ENCODE peak calls at places on chromosomes 3 and 15, in seven cellular contexts. One of them, this sample, is unnamed.

GRCh38 chr3:66039590-66039887 is 821 bp upstream of the MAGI1 start:
- DNase-seq in NCI-H1417: no peak
- DNase-seq in Right ventricle myocardium superior: peak
- DNase-seq in LHCN-M2: peak
- DNase-seq in AG04449: no peak
- DNase-seq in AG04450: no peak
- DNase-seq in heart left ventricle: peak
- DNase-seq in this sample: no peak

GRCh38 chr3:124843496-124843895 is 43.7 kb downstream of the ITGB5 start:
- DNase-seq in LHCN-M2: no peak
- DNase-seq in AG04449: no peak
- DNase-seq in Right ventricle myocardium superior: no peak
- DNase-seq in NCI-H1417: no peak
- DNase-seq in AG04450: no peak
- DNase-seq in heart left ventricle: no peak
- DNase-seq in this sample: no peak

GRCh38 chr3:25915673-25916072 is 125.8 kb downstream of the OXSM start:
- DNase-seq in LHCN-M2: no peak
- DNase-seq in heart left ventricle: no peak
- DNase-seq in AG04450: no peak
- DNase-seq in AG04449: no peak
- DNase-seq in Right ventricle myocardium superior: no peak
- DNase-seq in NCI-H1417: no peak
- DNase-seq in this sample: no peak

GRCh38 chr15:84598993-84599392 is 1.8 kb upstream of the ZSCAN2 start:
- DNase-seq in Right ventricle myocardium superior: no peak
- DNase-seq in AG04449: no peak
- DNase-seq in heart left ventricle: no peak
- DNase-seq in LHCN-M2: peak
- DNase-seq in AG04450: peak
- DNase-seq in NCI-H1417: no peak
- DNase-seq in this sample: no peak

GRCh38 chr3:111963424-111963823 is 15.4 kb upstream of the ABHD10 start:
- DNase-seq in AG04450: no peak
- DNase-seq in NCI-H1417: no peak
- DNase-seq in Right ventricle myocardium superior: no peak
- DNase-seq in AG04449: peak
- DNase-seq in LHCN-M2: peak
- DNase-seq in heart left ventricle: no peak
- DNase-seq in this sample: no peak

GRCh38 chr3:66554178-66554577 is 53.4 kb upstream of the LRIG1 start:
- DNase-seq in LHCN-M2: peak
- DNase-seq in heart left ventricle: no peak
- DNase-seq in NCI-H1417: no peak
- DNase-seq in AG04450: peak
- DNase-seq in Right ventricle myocardium superior: no peak
- DNase-seq in AG04449: peak
- DNase-seq in this sample: no peak

GRCh38 chr3:127628788-127629456 is at the start of gene PODXL2:
- DNase-seq in LHCN-M2: peak
- DNase-seq in AG04449: no peak
- DNase-seq in NCI-H1417: peak
- DNase-seq in AG04450: no peak
- DNase-seq in Right ventricle myocardium superior: peak
- DNase-seq in heart left ventricle: peak
- DNase-seq in this sample: no peak

GRCh38 chr3:159740054-159740453 is 248.6 kb upstream of the IL12A start:
- DNase-seq in NCI-H1417: no peak
- DNase-seq in heart left ventricle: no peak
- DNase-seq in AG04450: no peak
- DNase-seq in AG04449: no peak
- DNase-seq in LHCN-M2: no peak
- DNase-seq in Right ventricle myocardium superior: no peak
- DNase-seq in this sample: no peak

GRCh38 chr3:156668073-156668763 is 6.2 kb upstream of the TIPARP start:
- DNase-seq in Right ventricle myocardium superior: no peak
- DNase-seq in heart left ventricle: no peak
- DNase-seq in AG04450: no peak
- DNase-seq in LHCN-M2: no peak
- DNase-seq in NCI-H1417: peak
- DNase-seq in AG04449: no peak
- DNase-seq in this sample: no peak

GRCh38 chr3:128619146-128619890 is 31.3 kb downstream of the RPN1 start:
- DNase-seq in NCI-H1417: no peak
- DNase-seq in AG04449: peak
- DNase-seq in heart left ventricle: no peak
- DNase-seq in Right ventricle myocardium superior: no peak
- DNase-seq in AG04450: peak
- DNase-seq in LHCN-M2: peak
- DNase-seq in this sample: peak

GRCh38 chr3:24763421-24763820 is 268.8 kb upstream of the THRB start:
- DNase-seq in AG04449: no peak
- DNase-seq in LHCN-M2: peak
- DNase-seq in NCI-H1417: no peak
- DNase-seq in Right ventricle myocardium superior: no peak
- DNase-seq in heart left ventricle: no peak
- DNase-seq in AG04450: no peak
- DNase-seq in this sample: no peak

GRCh38 chr3:141646760-141647561 is 91.1 kb upstream of the RNF7 start:
- DNase-seq in AG04450: no peak
- DNase-seq in heart left ventricle: peak
- DNase-seq in Right ventricle myocardium superior: no peak
- DNase-seq in LHCN-M2: peak
- DNase-seq in NCI-H1417: peak
- DNase-seq in AG04449: no peak
- DNase-seq in this sample: no peak

GRCh38 chr3:4805662-4806061 is 173.6 kb upstream of the BHLHE40 start:
- DNase-seq in heart left ventricle: no peak
- DNase-seq in LHCN-M2: no peak
- DNase-seq in AG04449: no peak
- DNase-seq in AG04450: no peak
- DNase-seq in Right ventricle myocardium superior: no peak
- DNase-seq in NCI-H1417: no peak
- DNase-seq in this sample: peak

GRCh38 chr3:169264711-169265110 is 398.8 kb downstream of the MECOM start:
- DNase-seq in LHCN-M2: peak
- DNase-seq in Right ventricle myocardium superior: peak
- DNase-seq in AG04449: no peak
- DNase-seq in heart left ventricle: peak
- DNase-seq in AG04450: no peak
- DNase-seq in NCI-H1417: peak
- DNase-seq in this sample: no peak

GRCh38 chr3:129908417-129908816 is 14.9 kb upstream of the TMCC1 start:
- DNase-seq in AG04449: no peak
- DNase-seq in AG04450: no peak
- DNase-seq in heart left ventricle: no peak
- DNase-seq in Right ventricle myocardium superior: no peak
- DNase-seq in NCI-H1417: no peak
- DNase-seq in LHCN-M2: no peak
- DNase-seq in this sample: no peak

GRCh38 chr3:27939940-27940339 is 217.8 kb upstream of the EOMES start:
- DNase-seq in AG04450: no peak
- DNase-seq in NCI-H1417: no peak
- DNase-seq in AG04449: no peak
- DNase-seq in heart left ventricle: no peak
- DNase-seq in Right ventricle myocardium superior: no peak
- DNase-seq in LHCN-M2: peak
- DNase-seq in this sample: no peak

GRCh38 chr15:67700023-67700422 is 125.3 kb upstream of the SKOR1 start:
- DNase-seq in heart left ventricle: no peak
- DNase-seq in Right ventricle myocardium superior: no peak
- DNase-seq in AG04449: no peak
- DNase-seq in NCI-H1417: no peak
- DNase-seq in AG04450: no peak
- DNase-seq in LHCN-M2: peak
- DNase-seq in this sample: no peak

GRCh38 chr15:66897971-66898370 is 167.4 kb upstream of the SMAD3 start:
- DNase-seq in LHCN-M2: no peak
- DNase-seq in AG04450: no peak
- DNase-seq in heart left ventricle: no peak
- DNase-seq in AG04449: no peak
- DNase-seq in NCI-H1417: no peak
- DNase-seq in Right ventricle myocardium superior: no peak
- DNase-seq in this sample: no peak